ENCODE peak calls at places on chromosomes 2 and 18, in six cellular contexts. F is adrenal gland, D is A549, U is ascending aorta, E is GM23338, L is suprapubic skin. J is an unnamed sample. For H3K4me1, the result is how much of the 10 kb centered on the place peaks cover.

GRCh38 chr18:79533591-79533990 is 137.9 kb downstream of the NFATC1 start:
- DNase-seq in F (no peak), D (no peak), U (no peak), E (no peak), L (no peak), J (no peak)

GRCh38 chr2:25418944-25419677 is 77.4 kb upstream of the DNMT3A start:
- DNase-seq in F (no peak), D (no peak), U (no peak), E (no peak), L (no peak), J (no peak)

GRCh38 chr2:71226391-71226964 is 425 bp downstream of the PAIP2B start:
- DNase-seq in F (peak), D (no peak), U (peak), E (peak), L (peak), J (no peak)

GRCh38 chr2:202721621-202722020 is 86.9 kb downstream of the FAM117B start:
- DNase-seq in F (peak), D (no peak), U (no peak), E (peak), L (no peak), J (no peak)

GRCh38 chr2:109375131-109375561 is 238.6 kb downstream of the SEPTIN10 start:
- DNase-seq in F (peak), D (no peak), U (peak), E (no peak), L (peak), J (no peak)

GRCh38 chr2:214410918-214411554 is at the start of gene VWC2L:
- DNase-seq in F (peak), D (peak), U (peak), E (peak), L (no peak), J (no peak)

GRCh38 chr2:138777996-138778395 is 2.2 kb downstream of the NXPH2 start:
- DNase-seq in F (no peak), D (no peak), U (no peak), E (peak), L (no peak), J (no peak)

GRCh38 chr2:24477229-24477628 is 13.8 kb upstream of the NCOA1 start:
- DNase-seq in F (no peak), D (no peak), U (no peak), E (peak), L (no peak), J (no peak)

GRCh38 chr2:99337931-99338580 is 867 bp downstream of the EIF5B start:
- DNase-seq in F (no peak), D (peak), U (no peak), E (peak), L (no peak), J (no peak)

GRCh38 chr2:181738483-181739015 is 58.2 kb upstream of the NEUROD1 start:
- DNase-seq in F (no peak), D (no peak), U (no peak), E (no peak), L (no peak), J (no peak)

GRCh38 chr2:168246072-168246482 is 1.3 kb downstream of the STK39 start:
- DNase-seq in F (no peak), D (peak), U (no peak), E (peak), L (no peak), J (no peak)

GRCh38 chr2:25286723-25287483 is 54.8 kb downstream of the DNMT3A start:
- DNase-seq in F (no peak), D (no peak), U (no peak), E (no peak), L (no peak), J (no peak)

GRCh38 chr2:147696426-147696825 is 148.4 kb upstream of the ACVR2A start:
- DNase-seq in F (no peak), D (no peak), U (no peak), E (no peak), L (no peak), J (no peak)

GRCh38 chr2:60553496-60553991 is at the start of gene BCL11A:
- DNase-seq in F (peak), D (peak), U (no peak), E (peak), L (no peak), J (no peak)

GRCh38 chr2:109480486-109481195 is 133.1 kb downstream of the SEPTIN10 start:
- DNase-seq in F (no peak), D (no peak), U (no peak), E (no peak), L (no peak), J (no peak)

GRCh38 chr2:106944220-106944619 is 58.3 kb upstream of the ST6GAL2 start:
- DNase-seq in F (no peak), D (no peak), U (no peak), E (no peak), L (no peak), J (no peak)

GRCh38 chr18:54532962-54533361 is 58.1 kb upstream of the DYNAP start:
- DNase-seq in F (no peak), D (no peak), U (no peak), E (no peak), L (no peak), J (no peak)

GRCh38 chr2:188746727-188747126 is 227.4 kb upstream of the COL3A1 start:
- DNase-seq in F (no peak), D (no peak), U (no peak), E (no peak), L (no peak), J (no peak)

GRCh38 chr2:8977758-8978157 is 25.7 kb downstream of the MBOAT2 start:
- DNase-seq in F (no peak), D (no peak), U (no peak), E (no peak), L (no peak), J (no peak)

GRCh38 chr2:8980096-8980495 is 23.4 kb downstream of the MBOAT2 start:
- DNase-seq in F (no peak), D (no peak), U (no peak), E (no peak), L (no peak), J (no peak)

GRCh38 chr2:8976847-8977246 is 26.6 kb downstream of the MBOAT2 start:
- DNase-seq in F (no peak), D (no peak), U (no peak), E (no peak), L (no peak), J (no peak)

GRCh38 chr2:8974001-8974400 is 29.5 kb downstream of the MBOAT2 start:
- DNase-seq in F (no peak), D (no peak), U (no peak), E (no peak), L (no peak), J (no peak)

DNA sequence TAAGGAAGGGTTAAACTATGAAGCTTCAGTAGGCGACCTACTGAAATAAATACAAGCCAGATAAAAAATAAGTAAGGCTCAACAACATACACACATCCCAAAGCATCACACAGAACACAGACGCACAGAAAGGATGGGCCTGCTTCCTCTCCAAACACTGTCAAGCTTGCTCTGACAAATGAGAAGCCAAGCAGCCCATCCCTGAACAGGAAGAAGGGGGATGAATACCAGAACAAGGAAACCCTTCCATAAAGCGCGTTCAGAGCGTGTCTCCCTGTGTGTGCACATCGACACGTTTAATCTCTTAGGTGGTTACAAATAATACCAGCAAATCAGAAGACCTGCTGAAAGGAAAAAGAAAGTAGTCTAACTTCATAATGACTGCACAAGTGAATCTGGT is 27.1 kb downstream of the MBOAT2 start:
- DNase-seq in F (no peak), D (no peak), U (no peak), E (no peak), L (no peak), J (no peak)
- H3K4me1 ChIP-seq in F (under half), D (under half), U (under half), E (under half), L (under half), J (under half)

GRCh38 chr18:29436459-29436858 is 1259.5 kb upstream of the CDH2 start:
- DNase-seq in F (no peak), D (no peak), U (no peak), E (peak), L (no peak), J (no peak)

GRCh38 chr18:29434650-29435049 is 1257.7 kb upstream of the CDH2 start:
- DNase-seq in F (no peak), D (no peak), U (no peak), E (peak), L (no peak), J (no peak)

DNA sequence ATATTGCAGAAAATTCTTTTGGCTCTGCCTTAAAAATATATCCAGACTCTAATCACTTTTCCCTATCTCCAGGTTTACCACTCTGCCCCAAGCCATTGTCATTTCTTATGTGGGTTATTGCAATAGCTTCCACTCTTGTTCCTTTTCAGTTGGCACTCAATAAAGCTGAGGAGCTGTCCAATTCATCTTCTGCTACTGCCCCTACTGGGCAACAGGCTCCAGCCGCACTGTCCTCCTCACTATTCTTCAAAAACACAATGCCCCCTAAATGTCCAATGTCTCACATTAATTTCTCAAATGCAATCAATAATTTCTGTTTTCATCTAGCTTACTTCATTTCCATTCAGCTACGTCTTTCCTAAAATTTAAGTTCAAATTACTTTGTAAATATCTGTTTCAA is 1262.5 kb upstream of the CDH2 start:
- DNase-seq in F (no peak), D (no peak), U (no peak), E (peak), L (no peak), J (no peak)
- TF ChIP-seq CTCF in F (no peak), D (no peak), U (no peak), E (peak), L (no peak), J (no peak)

DNA sequence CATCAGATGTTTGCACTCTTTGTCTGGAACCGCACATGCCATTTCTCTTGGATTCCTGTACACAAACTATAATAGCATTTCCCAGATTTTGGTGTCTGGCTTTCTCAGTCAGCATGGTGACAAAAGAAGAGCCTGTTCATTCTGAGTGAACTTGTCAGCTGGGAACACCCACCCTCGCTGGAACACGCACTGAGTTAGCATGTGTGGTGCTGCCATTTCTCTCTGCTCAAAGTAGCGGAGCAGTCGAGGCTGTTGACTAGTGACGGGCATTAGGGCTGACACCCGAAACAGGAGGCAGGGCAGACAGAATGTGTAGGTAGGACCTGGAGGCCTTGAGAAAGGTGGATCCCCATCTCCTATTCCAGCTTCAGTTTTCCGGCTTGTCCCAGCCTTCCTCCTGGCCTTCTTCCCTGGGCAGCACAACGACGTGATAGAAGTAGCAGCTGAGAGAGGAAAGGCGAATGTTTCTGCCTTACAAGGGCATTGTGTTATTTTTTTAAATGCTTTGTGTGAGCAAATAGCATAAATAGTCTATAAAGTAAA is 272.4 kb downstream of the NEDD4L start:
- DNase-seq in F (no peak), D (no peak), U (no peak), E (no peak), L (no peak), J (no peak)
- H3K4me1 ChIP-seq in F (under half), D (under half), U (under half), E (under half), L (under half), J (under half)

DNA sequence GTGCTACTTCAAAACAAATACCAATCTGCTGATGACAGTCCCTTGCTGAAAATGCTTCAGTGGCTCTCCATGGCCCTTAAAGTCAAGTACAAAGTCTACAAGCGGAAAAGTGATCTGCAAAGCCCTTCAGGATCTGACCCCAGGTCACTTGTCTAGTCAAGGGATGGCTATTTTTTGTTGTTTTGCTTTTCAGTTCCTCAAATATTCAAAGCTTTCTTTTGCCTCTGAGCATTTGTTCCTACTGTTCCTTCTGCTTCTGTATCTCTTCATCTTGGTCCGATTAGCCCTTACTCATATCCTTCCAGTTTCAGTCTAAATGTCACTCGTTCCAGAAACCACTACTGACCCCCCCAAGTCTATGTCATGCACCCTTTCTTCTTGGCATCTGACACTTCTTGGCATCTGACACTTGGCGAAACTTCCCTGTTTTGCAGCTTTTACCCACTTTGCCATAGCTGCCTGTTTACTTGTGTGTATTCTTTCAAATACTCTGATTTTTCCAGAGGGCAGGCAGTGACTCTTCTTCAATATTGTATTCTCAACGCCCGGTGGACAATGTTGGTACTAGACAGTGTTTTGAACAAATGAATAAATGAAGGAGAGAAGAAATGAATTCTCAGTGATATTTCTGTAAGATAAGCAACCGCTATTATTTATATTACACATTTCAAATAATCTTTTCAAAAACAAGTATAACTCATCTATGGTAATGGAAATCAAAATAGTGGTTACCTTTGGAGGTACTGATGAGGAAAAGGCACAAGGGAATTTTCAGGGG is 175.9 kb upstream of the FN1 start:
- DNase-seq in F (no peak), D (no peak), U (no peak), E (no peak), L (no peak), J (no peak)
- TF ChIP-seq CTCF in F (no peak), D (no peak), U (no peak), E (peak), L (no peak), J (no peak)

DNA sequence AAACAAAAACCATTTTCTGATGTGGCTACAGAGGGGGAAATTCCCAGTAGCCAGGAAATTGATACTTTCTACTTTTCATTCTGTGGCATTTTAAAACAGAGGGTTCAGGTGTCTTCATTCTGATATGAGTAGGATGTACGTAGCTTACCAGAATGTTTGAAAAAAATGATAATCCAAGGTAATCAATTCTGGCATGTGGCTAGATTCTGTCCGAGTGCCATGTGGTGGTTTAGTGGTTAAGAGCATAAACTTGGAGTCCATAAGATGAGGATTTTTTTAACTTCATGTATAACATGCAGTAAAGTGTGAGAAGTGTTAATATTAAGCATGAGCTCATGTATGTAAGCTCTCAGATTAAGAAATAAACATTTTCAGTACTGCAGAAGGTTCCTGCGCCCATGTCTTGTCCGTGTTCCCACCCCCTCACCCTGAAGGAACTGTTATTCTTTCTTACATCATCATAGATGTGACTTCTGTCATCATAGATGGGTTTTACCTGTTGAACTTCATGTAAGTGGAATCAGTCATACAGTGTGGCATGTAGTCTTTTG is 4.5 kb downstream of the B3GNT2 start:
- DNase-seq in F (no peak), D (no peak), U (no peak), E (no peak), L (no peak), J (no peak)
- H3K4me1 ChIP-seq in F (half or more), D (under half), U (under half), E (half or more), L (under half), J (half or more)

DNA sequence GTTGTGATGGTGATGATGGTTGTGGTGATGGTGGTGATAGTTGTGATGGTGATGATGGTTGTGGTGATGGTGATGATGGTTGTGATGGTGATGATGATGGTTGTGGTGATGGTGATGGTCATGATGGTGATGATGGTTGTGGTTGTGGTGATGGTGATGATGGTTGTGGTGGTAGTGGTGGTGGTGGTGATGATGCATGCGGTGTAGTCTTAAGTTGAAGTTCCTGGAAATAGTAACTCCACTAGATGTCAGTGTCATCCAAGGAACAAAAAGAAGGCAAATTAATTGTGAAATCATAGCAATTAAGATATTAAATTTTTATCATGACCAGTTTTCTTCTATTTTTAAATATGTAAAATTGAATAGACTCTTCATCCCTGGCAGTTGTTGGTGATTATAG is 309.2 kb downstream of the AGAP1 start:
- DNase-seq in F (no peak), D (no peak), U (no peak), E (no peak), L (no peak), J (no peak)
- TF ChIP-seq CTCF in F (no peak), D (peak), U (no peak), E (no peak), L (no peak), J (no peak)

DNA sequence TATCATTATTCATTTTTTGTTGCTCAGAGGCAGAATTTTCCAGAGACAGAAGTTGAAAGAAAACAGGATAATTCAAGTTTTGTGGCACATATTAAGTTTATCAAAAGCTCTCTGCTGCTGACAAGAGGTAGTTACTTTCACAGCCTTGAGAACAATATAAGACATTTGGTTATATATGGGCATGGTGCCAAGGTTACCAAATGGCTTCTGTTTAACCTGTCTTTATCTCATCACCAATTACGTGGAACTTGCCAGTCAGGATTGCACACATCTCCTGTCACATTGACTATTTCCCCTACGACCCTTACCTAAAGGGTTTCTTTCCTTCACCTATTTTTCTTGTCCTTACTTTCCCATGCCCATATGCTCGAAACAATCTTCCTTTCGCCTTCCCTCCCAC is 35.9 kb downstream of the KLF7 start:
- DNase-seq in F (no peak), D (no peak), U (no peak), E (no peak), L (no peak), J (no peak)
- H3K4me1 ChIP-seq in F (half or more), D (half or more), U (under half), E (under half), L (under half), J (under half)